ENCODE peak calls at places on chromosomes 13 and 19, in nine cellular contexts. W, O, G, E, M, P, T, Q and C are unnamed samples.

GRCh38 chr19:1106841-1107654 is 3.3 kb downstream of the GPX4 start:
- DNase-seq in W (no peak), O (no peak), G (no peak), E (peak), M (peak), P (no peak), T (no peak), Q (no peak), C (peak)

GRCh38 chr19:33052352-33052972 is 12.2 kb downstream of the RHPN2 start:
- DNase-seq in W (no peak), O (no peak), G (no peak), E (peak), M (peak), P (no peak), T (no peak), Q (no peak), C (peak)

GRCh38 chr13:30128095-30128494 is 179.3 kb downstream of the KATNAL1 start:
- DNase-seq in W (no peak), O (no peak), G (no peak), E (no peak), M (no peak), P (no peak), T (peak), Q (no peak), C (no peak)

GRCh38 chr19:3599776-3600183 is 6.9 kb downstream of the TBXA2R start:
- DNase-seq in W (no peak), O (no peak), G (no peak), E (no peak), M (no peak), P (no peak), T (no peak), Q (no peak), C (no peak)

GRCh38 chr13:44760434-44760833 is 184.3 kb upstream of the TSC22D1 start:
- DNase-seq in W (no peak), O (no peak), G (no peak), E (no peak), M (no peak), P (no peak), T (no peak), Q (no peak), C (no peak)

GRCh38 chr19:3785938-3786824 is at the start of gene MATK:
- DNase-seq in W (no peak), O (peak), G (no peak), E (no peak), M (no peak), P (no peak), T (no peak), Q (no peak), C (no peak)

GRCh38 chr13:55653497-55653896 is 1487.2 kb upstream of the PRR20A start:
- DNase-seq in W (no peak), O (peak), G (no peak), E (no peak), M (no peak), P (no peak), T (no peak), Q (no peak), C (no peak)

GRCh38 chr13:74132768-74133656 is 1.2 kb downstream of the KLF12 start:
- DNase-seq in W (peak), O (peak), G (peak), E (peak), M (peak), P (peak), T (no peak), Q (peak), C (no peak)

GRCh38 chr13:101627556-101627943 is 175.1 kb downstream of the ITGBL1 start:
- DNase-seq in W (no peak), O (no peak), G (no peak), E (peak), M (peak), P (no peak), T (no peak), Q (no peak), C (no peak)

GRCh38 chr13:20901668-20902437 is 693 bp downstream of the XPO4 start:
- DNase-seq in W (peak), O (peak), G (peak), E (peak), M (peak), P (peak), T (no peak), Q (peak), C (no peak)

GRCh38 chr13:113947321-113948033 is 26.4 kb downstream of the C13orf46 start:
- DNase-seq in W (no peak), O (no peak), G (peak), E (peak), M (peak), P (no peak), T (no peak), Q (no peak), C (peak)

GRCh38 chr13:67134322-67135129 is 95.6 kb downstream of the PCDH9 start:
- DNase-seq in W (no peak), O (no peak), G (no peak), E (peak), M (no peak), P (peak), T (no peak), Q (no peak), C (no peak)

GRCh38 chr13:39499580-39499979 is 103.4 kb downstream of the LHFPL6 start:
- DNase-seq in W (no peak), O (no peak), G (no peak), E (no peak), M (no peak), P (no peak), T (no peak), Q (no peak), C (no peak)

GRCh38 chr19:55695511-55696290 is 20.7 kb downstream of the EPN1 start:
- DNase-seq in W (no peak), O (no peak), G (no peak), E (no peak), M (no peak), P (no peak), T (no peak), Q (peak), C (no peak)

GRCh38 chr19:9430444-9430843 is 4.9 kb downstream of the ZNF266 start:
- DNase-seq in W (no peak), O (no peak), G (no peak), E (no peak), M (no peak), P (no peak), T (no peak), Q (no peak), C (no peak)

GRCh38 chr19:2291185-2291751 is 9.3 kb upstream of the PEAK3 start:
- DNase-seq in W (no peak), O (no peak), G (no peak), E (no peak), M (peak), P (no peak), T (no peak), Q (no peak), C (no peak)

GRCh38 chr13:30334663-30335386 is 27.5 kb upstream of the KATNAL1 start:
- DNase-seq in W (no peak), O (peak), G (no peak), E (peak), M (peak), P (peak), T (no peak), Q (no peak), C (no peak)

GRCh38 chr13:98385591-98385990 is 191.3 kb downstream of the STK24 start:
- DNase-seq in W (no peak), O (no peak), G (no peak), E (no peak), M (no peak), P (no peak), T (no peak), Q (no peak), C (no peak)

GRCh38 chr13:98641075-98641474 is 64.2 kb upstream of the STK24 start:
- DNase-seq in W (no peak), O (no peak), G (no peak), E (no peak), M (no peak), P (no peak), T (no peak), Q (no peak), C (no peak)

GRCh38 chr19:48858984-48859710 is 9.3 kb downstream of the PLEKHA4 start:
- DNase-seq in W (peak), O (peak), G (no peak), E (no peak), M (peak), P (no peak), T (no peak), Q (no peak), C (no peak)

GRCh38 chr13:96822900-96823299 is 171.4 kb downstream of the OXGR1 start:
- DNase-seq in W (no peak), O (peak), G (peak), E (no peak), M (peak), P (peak), T (peak), Q (no peak), C (no peak)

GRCh38 chr13:98143601-98144500 is 957 bp downstream of the FARP1 start:
- DNase-seq in W (no peak), O (no peak), G (peak), E (peak), M (peak), P (no peak), T (no peak), Q (peak), C (peak)

GRCh38 chr19:15304140-15304705 is 28.1 kb downstream of the BRD4 start:
- DNase-seq in W (no peak), O (no peak), G (no peak), E (no peak), M (no peak), P (no peak), T (no peak), Q (peak), C (no peak)

GRCh38 chr13:46717275-46717674 is 79.7 kb downstream of the ESD start:
- DNase-seq in W (no peak), O (no peak), G (no peak), E (no peak), M (no peak), P (no peak), T (no peak), Q (no peak), C (no peak)

GRCh38 chr19:12353375-12353774 is 12.1 kb downstream of the ZNF442 start:
- DNase-seq in W (no peak), O (no peak), G (no peak), E (no peak), M (no peak), P (no peak), T (no peak), Q (no peak), C (no peak)

GRCh38 chr19:31304877-31305312 is 44.3 kb downstream of the TSHZ3 start:
- DNase-seq in W (no peak), O (no peak), G (no peak), E (no peak), M (no peak), P (no peak), T (no peak), Q (no peak), C (no peak)

GRCh38 chr13:26853272-26853818 is 92.8 kb upstream of the GPR12 start:
- DNase-seq in W (no peak), O (no peak), G (no peak), E (no peak), M (no peak), P (no peak), T (no peak), Q (no peak), C (no peak)

GRCh38 chr13:45374917-45375316 is 33.9 kb upstream of the TPT1 start:
- DNase-seq in W (no peak), O (no peak), G (no peak), E (peak), M (peak), P (no peak), T (no peak), Q (no peak), C (no peak)

GRCh38 chr19:17318966-17319365 is 9.6 kb downstream of the DDA1 start:
- DNase-seq in W (no peak), O (peak), G (no peak), E (no peak), M (no peak), P (no peak), T (no peak), Q (no peak), C (no peak)